ENCODE peak calls at places on chromosomes 3 and 15, in five cellular contexts. G is HL-60, F is dorsolateral prefrontal cortex, A is endodermal cell, Y is GM23338. E is an unnamed sample.

GRCh38 chr15:82643992-82644391 is 3.2 kb downstream of the CPEB1 start:
- DNase-seq in F (no peak), A (no peak), Y (peak), G (no peak), E (no peak)

GRCh38 chr3:9217784-9218513 is 31.5 kb downstream of the SRGAP3 start:
- DNase-seq in F (no peak), Y (no peak), A (no peak), G (no peak), E (no peak)

GRCh38 chr3:185402561-185402960 is 39.6 kb downstream of the MAP3K13 start:
- DNase-seq in Y (no peak), G (no peak), F (no peak), A (no peak), E (no peak)

GRCh38 chr3:120743081-120743365 is 479 bp downstream of the GTF2E1 start:
- DNase-seq in A (no peak), G (no peak), Y (no peak), F (no peak), E (no peak)

GRCh38 chr3:197435426-197435825 is 120.3 kb downstream of the BDH1 start:
- DNase-seq in G (no peak), A (no peak), F (no peak), Y (no peak), E (no peak)

GRCh38 chr3:33046521-33046920 is 50.4 kb downstream of the GLB1 start:
- DNase-seq in F (no peak), G (no peak), A (no peak), Y (no peak), E (no peak)

GRCh38 chr15:42194502-42194901 is 13.6 kb downstream of the VPS39 start:
- DNase-seq in Y (no peak), A (no peak), G (peak), F (no peak), E (no peak)

GRCh38 chr3:168531116-168531515 is 435.4 kb upstream of the GOLIM4 start:
- DNase-seq in Y (peak), A (peak), F (no peak), G (no peak), E (no peak)

GRCh38 chr3:80733522-80734176 is 965.9 kb upstream of the ROBO1 start:
- DNase-seq in Y (no peak), G (peak), F (no peak), A (no peak), E (no peak)

GRCh38 chr3:108124337-108125150 is 33.7 kb upstream of the CD47 start:
- DNase-seq in F (no peak), G (peak), A (peak), Y (peak), E (no peak)

GRCh38 chr3:47961815-47962606 is 54.2 kb downstream of the MAP4 start:
- DNase-seq in Y (peak), G (no peak), A (peak), F (no peak), E (no peak)

GRCh38 chr3:73547427-73548036 is 77.2 kb downstream of the PDZRN3 start:
- DNase-seq in G (no peak), Y (peak), A (no peak), F (no peak), E (peak)

GRCh38 chr3:175150812-175151411 is 291.8 kb downstream of the NAALADL2 start:
- DNase-seq in F (no peak), A (peak), G (no peak), Y (no peak), E (no peak)

GRCh38 chr3:42654331-42655201 is 1.1 kb downstream of the ZBTB47 start:
- DNase-seq in A (peak), G (no peak), Y (peak), F (peak), E (no peak)

GRCh38 chr15:61815356-61816083 is 244.7 kb downstream of the VPS13C start:
- DNase-seq in G (no peak), F (no peak), Y (no peak), A (no peak), E (no peak)

GRCh38 chr3:85572426-85572825 is 613.6 kb downstream of the CADM2 start:
- DNase-seq in A (no peak), G (no peak), Y (no peak), F (no peak), E (no peak)

GRCh38 chr3:37990527-37990926 is at the start of gene VILL:
- DNase-seq in F (no peak), G (no peak), A (peak), Y (no peak), E (no peak)

GRCh38 chr3:101292027-101292426 is 28.3 kb downstream of the IMPG2 start:
- DNase-seq in Y (no peak), F (no peak), G (no peak), A (no peak), E (no peak)

GRCh38 chr3:47410801-47411646 is 30.2 kb downstream of the PTPN23 start:
- DNase-seq in F (no peak), A (no peak), Y (no peak), G (no peak), E (no peak)

GRCh38 chr3:126552688-126553283 is 5.9 kb downstream of the C3orf22 start:
- DNase-seq in G (no peak), Y (no peak), F (no peak), A (peak), E (no peak)

GRCh38 chr15:62344806-62345539 is 179.9 kb upstream of the C2CD4B start:
- DNase-seq in Y (peak), F (no peak), A (peak), G (peak), E (no peak)

GRCh38 chr15:97791824-97792792 is 168.4 kb upstream of the ARRDC4 start:
- DNase-seq in F (no peak), G (no peak), A (peak), Y (peak), E (no peak)

GRCh38 chr3:67000006-67000405 is 1.9 kb downstream of the KBTBD8 start:
- DNase-seq in F (no peak), A (no peak), Y (no peak), G (peak), E (no peak)

GRCh38 chr3:159032311-159032710 is 230.5 kb downstream of the MFSD1 start:
- DNase-seq in Y (no peak), A (no peak), F (no peak), G (no peak), E (no peak)

GRCh38 chr3:4904801-4905695 is 74.2 kb upstream of the BHLHE40 start:
- DNase-seq in Y (no peak), F (no peak), G (no peak), A (no peak), E (no peak)

GRCh38 chr3:10775259-10775658 is 40.8 kb upstream of the SLC6A11 start:
- DNase-seq in F (no peak), Y (no peak), A (peak), G (peak), E (no peak)

GRCh38 chr15:62895905-62896316 is 146.6 kb upstream of the TPM1 start:
- DNase-seq in F (no peak), A (no peak), Y (no peak), G (no peak), E (no peak)

GRCh38 chr15:66936115-66936863 is 129.1 kb upstream of the SMAD3 start:
- DNase-seq in Y (no peak), A (peak), G (no peak), F (no peak), E (no peak)

GRCh38 chr3:63661242-63661641 is 8.8 kb downstream of the SNTN start:
- DNase-seq in A (no peak), G (no peak), Y (peak), F (no peak), E (no peak)

GRCh38 chr3:12774619-12775018 is 15.6 kb upstream of the TMEM40 start:
- DNase-seq in A (no peak), G (no peak), F (no peak), Y (no peak), E (no peak)
- TF ChIP-seq CTCF in A (no peak), G (no peak), F (no peak), Y (peak), E (no peak)

DNA sequence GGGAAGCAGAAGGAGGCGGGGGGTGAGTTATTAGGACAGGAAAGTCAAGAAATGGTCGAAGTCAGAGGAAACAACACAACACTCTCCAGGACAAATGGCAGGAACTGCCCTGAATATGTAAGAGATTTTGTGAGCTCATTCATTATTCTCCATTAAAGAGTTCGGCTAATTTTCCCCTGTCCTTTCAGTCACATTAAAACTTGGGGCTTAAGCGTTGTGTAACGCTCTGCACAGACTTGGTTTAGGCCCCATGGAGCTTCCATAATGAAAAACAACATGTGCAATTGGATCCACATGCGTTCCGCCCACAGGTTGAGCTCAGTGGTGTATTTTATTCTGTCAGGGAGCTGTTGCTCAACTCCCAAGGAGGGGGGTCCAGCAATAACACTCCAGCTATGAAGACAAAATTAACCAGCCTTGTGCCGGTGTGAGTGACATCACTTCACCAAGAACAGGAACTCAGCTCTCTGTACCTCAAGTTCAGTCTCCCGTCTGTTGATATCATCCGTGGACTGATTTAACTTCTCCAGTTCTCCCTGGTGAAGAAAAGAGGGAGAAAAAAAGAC is 2.3 kb downstream of the SH3BP5 start:
- DNase-seq in F (peak), G (no peak), Y (no peak), A (no peak), E (peak)
- H3K4me3 ChIP-seq in F (peak), G (no peak), Y (no peak), A (peak), E (peak)

GRCh38 chr3:182702216-182702615 is 91.1 kb upstream of the ATP11B start:
- DNase-seq in Y (no peak), F (no peak), G (no peak), A (no peak), E (no peak)

GRCh38 chr3:182709306-182709705 is 84.0 kb upstream of the ATP11B start:
- DNase-seq in F (no peak), Y (no peak), G (no peak), A (no peak), E (no peak)

GRCh38 chr3:182708810-182709209 is 84.5 kb upstream of the ATP11B start:
- DNase-seq in A (no peak), F (no peak), G (no peak), Y (no peak), E (no peak)

GRCh38 chr3:182703233-182703632 is 90.1 kb upstream of the ATP11B start:
- DNase-seq in A (no peak), G (no peak), Y (no peak), F (no peak), E (no peak)

DNA sequence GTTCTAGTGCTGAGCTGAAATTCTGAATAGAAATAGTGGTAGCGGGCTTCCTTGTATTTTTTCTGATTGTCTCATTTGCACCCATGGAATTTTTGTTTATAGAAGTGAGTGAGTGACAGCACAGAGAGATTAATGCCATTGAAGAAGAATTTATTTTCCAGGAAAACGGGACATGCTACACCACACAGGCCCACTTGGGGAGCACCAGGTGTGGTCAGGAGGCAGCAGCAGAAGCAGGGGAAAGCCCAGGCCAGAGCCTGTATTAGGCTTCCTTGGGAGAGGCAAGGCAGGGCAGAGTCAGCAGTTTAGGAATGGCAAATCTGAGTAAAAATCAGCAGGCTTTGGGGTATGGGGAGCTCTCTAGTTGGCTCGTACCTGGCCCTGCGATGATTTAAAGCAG is 88.4 kb upstream of the ATP11B start:
- DNase-seq in A (peak), G (no peak), Y (peak), F (no peak), E (no peak)
- TF ChIP-seq CTCF in A (peak), G (no peak), Y (peak), F (no peak), E (no peak)

DNA sequence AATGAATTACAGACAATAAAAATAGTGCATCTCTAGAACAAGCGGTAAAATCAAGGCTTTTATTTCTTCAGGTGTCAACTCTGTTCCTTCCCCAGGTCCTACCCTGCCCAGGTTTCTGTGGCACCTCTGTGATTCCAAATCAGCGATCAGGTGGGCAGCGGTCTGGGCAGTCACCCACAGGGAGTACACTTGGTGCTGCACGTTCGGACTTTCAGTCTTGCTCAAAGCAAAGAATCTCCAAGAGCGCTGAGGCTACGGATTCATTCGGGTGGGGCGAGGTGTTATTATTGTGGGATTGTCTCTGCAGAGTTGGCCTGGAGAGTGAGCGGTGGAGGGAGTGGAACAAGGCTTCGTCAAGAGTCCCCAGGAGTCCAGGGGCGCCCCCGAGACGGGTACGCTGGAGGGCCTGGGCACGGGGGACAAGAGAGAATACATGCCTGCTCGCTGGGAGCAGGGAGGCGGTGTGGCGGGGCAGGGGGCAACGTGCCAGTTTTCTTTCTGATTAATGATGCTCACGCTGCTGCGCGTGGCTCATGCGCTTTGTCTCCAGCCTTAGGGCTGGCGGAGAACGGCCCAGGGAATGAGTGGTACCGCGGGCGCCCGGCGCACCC is 580 bp upstream of the ARPP21 start:
- DNase-seq in G (no peak), Y (peak), A (no peak), F (peak), E (no peak)
- H3K4me3 ChIP-seq in G (no peak), Y (peak), A (peak), F (peak), E (no peak)

GRCh38 chr3:144840866-144841265 is 869.2 kb downstream of the DIPK2A start:
- DNase-seq in Y (no peak), F (no peak), A (no peak), G (no peak), E (no peak)

DNA sequence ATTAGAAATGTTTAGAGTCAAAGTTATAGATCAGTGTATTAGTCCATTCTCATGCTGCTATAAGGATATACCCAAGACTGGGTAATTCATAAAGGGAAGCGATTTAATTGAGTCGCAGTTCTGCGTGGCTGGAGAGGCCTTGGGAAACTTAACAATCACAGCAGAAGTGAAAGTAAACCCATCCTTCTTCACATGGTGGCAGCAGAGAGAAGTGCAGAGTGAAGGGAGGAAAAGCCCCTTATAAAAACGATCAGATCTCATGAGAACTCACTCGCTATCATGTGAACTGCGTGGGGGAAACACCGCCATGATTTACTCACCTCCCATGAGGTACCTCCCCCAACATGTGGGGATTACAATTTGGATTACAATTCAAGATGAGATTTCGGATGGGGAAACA is 871.5 kb downstream of the DIPK2A start:
- DNase-seq in G (no peak), F (no peak), A (no peak), Y (peak), E (no peak)
- TF ChIP-seq CTCF in G (no peak), F (peak), A (peak), Y (peak), E (peak)

E was measured in AG09309.